ENCODE peak calls at places on chromosomes 7 and 10, in four cellular contexts. G is H1, C is mesendoderm, O is IMR-90. I is an unnamed sample.

GRCh38 chr7:77415474-77415821 is 701 bp downstream of the GSAP start:
- DNase-seq in G (peak), C (no peak), O (no peak), I (no peak)

GRCh38 chr10:96670786-96671185 is 49.5 kb downstream of the PIK3AP1 start:
- DNase-seq in G (no peak), C (no peak), O (peak), I (no peak)

GRCh38 chr10:77626266-77626935 is 11.2 kb downstream of the KCNMA1 start:
- DNase-seq in G (no peak), C (no peak), O (no peak), I (no peak)

GRCh38 chr10:13743101-13743693 is 156.4 kb downstream of the PRPF18 start:
- DNase-seq in G (no peak), C (no peak), O (peak), I (no peak)

GRCh38 chr7:53387515-53387914 is 352.1 kb downstream of the POM121L12 start:
- DNase-seq in G (no peak), C (no peak), O (no peak), I (no peak)

GRCh38 chr7:29194206-29194593 is 375 bp upstream of the CHN2 start:
- DNase-seq in G (no peak), C (peak), O (no peak), I (peak)

GRCh38 chr10:80529604-80530003 is 8.1 kb upstream of the SH2D4B start:
- DNase-seq in G (no peak), C (no peak), O (peak), I (no peak)

GRCh38 chr7:128110641-128111365 is 79.6 kb upstream of the LRRC4 start:
- DNase-seq in G (no peak), C (no peak), O (no peak), I (no peak)

GRCh38 chr7:44966731-44967538 is 11.9 kb downstream of the MYO1G start:
- DNase-seq in G (no peak), C (no peak), O (no peak), I (peak)

GRCh38 chr10:131177431-131178327 is 133.8 kb downstream of the TCERG1L start:
- DNase-seq in G (peak), C (no peak), O (no peak), I (peak)

GRCh38 chr10:17736223-17736622 is 15.8 kb upstream of the TMEM236 start:
- DNase-seq in G (peak), C (peak), O (no peak), I (no peak)

GRCh38 chr7:71095266-71095860 is 36.6 kb upstream of the GALNT17 start:
- DNase-seq in G (no peak), C (no peak), O (no peak), I (no peak)
- H4K5ac ChIP-seq in G (no peak), C (no peak), O (no peak), I (no peak)

GRCh38 chr7:73906874-73907273 is 45.9 kb downstream of the TMEM270 start:
- DNase-seq in G (no peak), C (no peak), O (no peak), I (no peak)

GRCh38 chr7:73901823-73902597 is 41.1 kb downstream of the TMEM270 start:
- DNase-seq in G (no peak), C (peak), O (no peak), I (peak)

GRCh38 chr7:73903321-73904218 is 42.6 kb downstream of the TMEM270 start:
- DNase-seq in G (no peak), C (no peak), O (no peak), I (peak)

GRCh38 chr7:73905360-73905759 is 44.4 kb downstream of the TMEM270 start:
- DNase-seq in G (no peak), C (no peak), O (no peak), I (peak)

GRCh38 chr7:73904219-73905136 is 43.5 kb downstream of the TMEM270 start:
- DNase-seq in G (no peak), C (no peak), O (no peak), I (peak)
- H2BK5ac ChIP-seq in G (no peak), C (no peak), O (no peak), I (no peak)

GRCh38 chr7:143965280-143965679 is 10.6 kb downstream of the OR2F1 start:
- DNase-seq in G (no peak), C (no peak), O (no peak), I (no peak)
- H3K56ac ChIP-seq in G (no peak), C (no peak), O (no peak), I (no peak)

GRCh38 chr7:131883769-131884168 is 327.3 kb upstream of the PODXL start:
- DNase-seq in G (no peak), C (no peak), O (no peak), I (no peak)
- H4K5ac ChIP-seq in G (no peak), C (no peak), O (no peak), I (no peak)

GRCh38 chr10:48475943-48476278 is 129.0 kb downstream of the ARHGAP22 start:
- DNase-seq in G (no peak), C (no peak), O (no peak), I (no peak)
- H2BK5ac ChIP-seq in G (peak), C (peak), O (peak), I (no peak)